ENCODE peak calls at places on chromosomes 1 and 21, in six cellular contexts. X is uterus; U is body of pancreas; A is CD8-positive, alpha-beta T cell; R is Panc1; M is astrocyte of the spinal cord. V is an unnamed sample.

GRCh38 chr1:183284086-183284485 is 98.0 kb downstream of the LAMC2 start:
- DNase-seq in X (no peak), U (no peak), A (no peak), R (no peak), M (no peak), V (no peak)

GRCh38 chr1:230698130-230698529 is 15.8 kb downstream of the AGT start:
- DNase-seq in X (no peak), U (no peak), A (no peak), R (no peak), M (no peak), V (no peak)

GRCh38 chr1:114026797-114027196 is 47.5 kb downstream of the OLFML3 start:
- DNase-seq in X (no peak), U (no peak), A (no peak), R (no peak), M (peak), V (no peak)

GRCh38 chr1:147748687-147749350 is 11.6 kb downstream of the GJA5 start:
- DNase-seq in X (no peak), U (no peak), A (no peak), R (no peak), M (no peak), V (no peak)

GRCh38 chr1:22210636-22211035 is 67.7 kb upstream of the WNT4 start:
- DNase-seq in X (no peak), U (no peak), A (no peak), R (no peak), M (no peak), V (no peak)

GRCh38 chr1:226875641-226876295 is 5.4 kb downstream of the PSEN2 start:
- DNase-seq in X (no peak), U (peak), A (peak), R (no peak), M (peak), V (no peak)

GRCh38 chr1:145983206-145983675 is 13.1 kb downstream of the TXNIP start:
- DNase-seq in X (peak), U (peak), A (no peak), R (no peak), M (no peak), V (no peak)

GRCh38 chr1:27563407-27564263 is 40.3 kb downstream of the AHDC1 start:
- DNase-seq in X (peak), U (peak), A (no peak), R (no peak), M (peak), V (no peak)

GRCh38 chr1:214116258-214116657 is 128.5 kb downstream of the PROX1 start:
- DNase-seq in X (no peak), U (no peak), A (no peak), R (no peak), M (no peak), V (no peak)

DNA sequence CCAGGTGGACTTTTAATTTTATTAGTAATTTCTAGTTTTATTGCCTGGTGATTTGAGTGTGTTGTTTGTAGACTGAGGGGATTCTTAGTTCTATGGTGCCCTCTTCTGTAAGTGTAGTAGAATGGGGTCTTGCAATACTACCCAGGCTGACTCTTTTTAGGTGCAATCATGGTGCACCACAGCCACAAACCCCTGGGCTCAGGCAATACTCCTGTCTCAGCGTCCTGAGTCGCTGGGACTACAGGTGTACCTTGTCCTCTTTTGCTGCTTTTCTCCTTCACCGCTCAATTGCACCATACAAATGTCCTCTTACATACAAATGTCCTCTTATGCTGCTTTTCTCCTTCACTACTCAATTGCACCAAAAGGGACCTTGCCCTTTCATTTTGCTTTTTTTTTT is 43.1 kb downstream of the SCP2 start:
- DNase-seq in X (no peak), U (no peak), A (no peak), R (no peak), M (peak), V (no peak)
- TF ChIP-seq CTCF in X (peak), U (no peak), A (no peak), R (no peak), M (peak), V (no peak)

GRCh38 chr1:8519167-8519566 is 201.3 kb downstream of the SLC45A1 start:
- DNase-seq in X (no peak), U (no peak), A (no peak), R (no peak), M (no peak), V (no peak)

GRCh38 chr1:8520483-8520966 is 202.6 kb downstream of the SLC45A1 start:
- DNase-seq in X (no peak), U (no peak), A (no peak), R (no peak), M (peak), V (no peak)

GRCh38 chr1:8525291-8526275 is 207.7 kb downstream of the SLC45A1 start:
- DNase-seq in X (peak), U (peak), A (peak), R (peak), M (peak), V (peak)

GRCh38 chr1:8524637-8525157 is 206.8 kb downstream of the SLC45A1 start:
- DNase-seq in X (no peak), U (no peak), A (no peak), R (no peak), M (no peak), V (no peak)

DNA sequence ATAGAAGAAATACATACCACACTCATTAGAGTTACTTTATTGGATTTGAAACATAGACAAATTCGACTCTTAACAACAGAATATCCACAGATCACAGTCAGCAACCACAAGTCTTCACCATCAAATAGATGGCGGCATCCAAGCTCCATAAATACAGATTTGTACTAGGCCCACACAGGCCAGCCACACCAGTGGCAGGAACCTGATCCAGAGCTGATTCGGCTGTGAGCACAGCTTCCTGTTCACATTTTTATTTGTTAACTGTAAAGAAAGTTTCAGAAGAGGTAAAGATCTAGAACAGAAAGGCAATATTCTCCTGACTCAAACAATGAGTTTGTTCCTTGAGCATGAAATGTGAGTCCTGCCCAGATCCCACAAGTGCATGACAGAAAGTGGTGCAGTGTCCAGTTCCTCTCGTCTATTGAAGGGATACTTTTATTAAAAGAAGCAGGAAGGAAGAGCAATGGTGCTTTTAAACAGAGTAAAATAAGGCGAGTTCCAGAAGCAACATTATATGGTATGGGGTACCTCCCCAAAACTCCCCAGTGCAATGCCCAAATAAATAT is 205.8 kb downstream of the SLC45A1 start:
- DNase-seq in X (no peak), U (no peak), A (no peak), R (no peak), M (no peak), V (no peak)
- H3K4me3 ChIP-seq in X (no peak), U (no peak), A (peak), R (no peak), M (no peak), V (no peak)

DNA sequence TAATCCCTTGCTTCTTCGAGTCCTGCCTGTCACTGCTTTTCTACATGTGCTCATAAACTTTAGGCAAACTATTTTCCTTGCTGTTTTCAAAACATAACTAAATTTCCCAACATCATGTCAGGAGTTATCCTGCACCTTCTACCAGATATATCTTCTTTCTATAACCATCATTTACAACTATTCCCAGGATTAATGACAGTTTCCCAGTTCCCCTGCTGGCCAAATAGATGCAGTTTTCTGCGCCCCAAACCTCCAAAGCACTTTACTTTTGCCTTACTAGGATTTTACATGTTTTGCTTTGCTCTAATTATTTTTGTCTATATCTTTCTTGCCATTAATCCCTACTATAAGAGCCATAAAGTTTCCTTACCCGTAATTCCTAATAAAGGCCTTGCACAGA is 122.5 kb downstream of the GLUL start:
- DNase-seq in X (no peak), U (no peak), A (no peak), R (no peak), M (no peak), V (no peak)
- TF ChIP-seq CTCF in X (no peak), U (no peak), A (no peak), R (no peak), M (no peak), V (no peak)

GRCh38 chr1:155207578-155208405 is at the start of gene THBS3:
- DNase-seq in X (peak), U (peak), A (no peak), R (no peak), M (peak), V (no peak)

GRCh38 chr1:155208656-155209372 is at the start of gene MTX1:
- DNase-seq in X (peak), U (peak), A (peak), R (peak), M (peak), V (no peak)

GRCh38 chr1:155206891-155207577 is 663 bp downstream of the THBS3 start:
- DNase-seq in X (peak), U (peak), A (peak), R (peak), M (peak), V (no peak)

GRCh38 chr1:155209373-155209721 is 852 bp downstream of the MTX1 start:
- DNase-seq in X (no peak), U (no peak), A (no peak), R (no peak), M (no peak), V (no peak)

DNA sequence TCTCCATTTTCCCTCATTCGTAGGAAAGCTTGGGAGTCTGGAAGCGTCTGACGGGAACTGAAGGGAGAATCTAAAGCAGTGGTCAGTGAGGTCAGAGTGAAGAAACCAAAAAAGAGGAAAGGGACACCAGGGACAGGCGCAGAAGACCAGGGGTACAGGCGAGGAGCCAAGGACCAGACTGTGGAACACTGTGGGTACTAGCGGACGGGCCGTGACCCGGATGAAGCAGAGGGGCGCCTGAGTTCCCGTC is 164 bp upstream of the MTX1 start:
- DNase-seq in X (no peak), U (no peak), A (no peak), R (no peak), M (no peak), V (no peak)
- H3K4me3 ChIP-seq in X (peak), U (peak), A (peak), R (peak), M (peak), V (peak)

GRCh38 chr1:19737413-19737812 is 62.3 kb downstream of the TMCO4 start:
- DNase-seq in X (no peak), U (no peak), A (no peak), R (no peak), M (peak), V (no peak)
- TF ChIP-seq CTCF in X (no peak), U (no peak), A (no peak), R (no peak), M (peak), V (no peak)

GRCh38 chr1:75723989-75724471 is 479 bp upstream of the ACADM start:
- DNase-seq in X (peak), U (peak), A (no peak), R (peak), M (peak), V (peak)

GRCh38 chr1:75724472-75725022 is at the start of gene ACADM:
- DNase-seq in X (peak), U (peak), A (peak), R (peak), M (peak), V (peak)

GRCh38 chr1:75727571-75727970 is 3.1 kb downstream of the ACADM start:
- DNase-seq in X (no peak), U (no peak), A (no peak), R (no peak), M (peak), V (no peak)

GRCh38 chr1:75725256-75725655 is 747 bp downstream of the ACADM start:
- DNase-seq in X (no peak), U (no peak), A (no peak), R (no peak), M (peak), V (no peak)

DNA sequence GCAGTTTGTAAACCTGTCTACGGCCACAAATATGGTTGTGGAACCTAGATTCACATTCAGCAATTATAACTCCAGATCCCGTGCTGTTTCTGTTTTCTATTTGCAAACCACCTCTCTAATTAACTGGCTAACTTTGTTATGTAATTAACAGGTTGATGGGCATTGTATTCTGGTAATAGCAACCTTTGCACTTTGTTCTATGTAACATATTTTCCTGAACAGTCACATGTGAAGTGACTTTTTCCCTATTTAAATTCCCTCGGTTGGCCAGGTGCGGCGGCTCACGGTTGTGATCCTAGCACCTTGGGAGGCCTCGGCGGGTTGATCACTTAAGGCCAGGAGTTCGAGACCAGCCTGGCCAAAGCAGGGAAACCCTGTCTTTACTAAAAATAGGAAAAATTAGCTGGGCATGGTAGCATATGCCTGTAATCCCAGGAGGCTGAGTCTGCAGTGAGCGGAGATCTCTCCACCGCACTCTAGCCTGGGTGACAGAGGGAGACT is 1.4 kb downstream of the ACADM start:
- DNase-seq in X (no peak), U (peak), A (no peak), R (no peak), M (no peak), V (no peak)
- H3K4me3 ChIP-seq in X (peak), U (no peak), A (no peak), R (peak), M (peak), V (peak)

GRCh38 chr1:205430631-205431305 is 8.9 kb upstream of the LEMD1 start:
- DNase-seq in X (peak), U (peak), A (peak), R (peak), M (peak), V (peak)
- TF ChIP-seq CTCF in X (peak), U (peak), A (peak), R (peak), M (peak), V (peak)

DNA sequence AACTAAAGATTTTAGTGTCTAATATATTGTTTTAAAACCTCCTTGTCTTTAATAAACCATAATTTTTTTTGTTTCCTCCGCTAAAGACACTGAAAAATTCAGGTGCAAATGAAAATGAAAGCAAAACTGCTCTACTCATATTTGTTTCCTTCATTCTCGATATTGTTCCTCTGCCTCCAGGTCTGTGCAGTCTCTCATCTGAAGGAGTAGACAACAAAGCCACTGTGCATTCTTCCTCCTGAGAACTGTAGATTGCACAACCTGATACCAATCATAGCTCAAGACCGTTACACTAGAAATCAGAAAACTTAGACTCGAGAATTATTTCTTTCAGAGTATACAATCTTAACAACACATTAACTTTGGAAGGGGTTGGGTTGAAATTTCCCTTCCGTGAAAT is 373.1 kb upstream of the CXADR start:
- DNase-seq in X (no peak), U (no peak), A (no peak), R (no peak), M (no peak), V (no peak)
- H3K4me3 ChIP-seq in X (peak), U (no peak), A (peak), R (peak), M (no peak), V (no peak)

GRCh38 chr1:19405195-19405760 is 80.1 kb downstream of the CAPZB start:
- DNase-seq in X (no peak), U (no peak), A (no peak), R (no peak), M (no peak), V (no peak)
- TF ChIP-seq CTCF in X (peak), U (no peak), A (no peak), R (no peak), M (peak), V (no peak)

V was measured in LNCaP clone FGC.